ENCODE peak calls at places on chromosomes 3 and 15, in five cellular contexts. V, P, W, G and S are unnamed samples.

GRCh38 chr3:194640829-194641228 is 7.6 kb upstream of the TMEM44 start:
- DNase-seq in V (no peak), P (no peak), W (peak), G (no peak), S (no peak)

GRCh38 chr3:197490098-197490497 is 65.7 kb downstream of the BDH1 start:
- DNase-seq in V (no peak), P (peak), W (peak), G (peak), S (no peak)

GRCh38 chr3:72306800-72307341 is 521.9 kb upstream of the PROK2 start:
- DNase-seq in V (no peak), P (peak), W (peak), G (no peak), S (no peak)

GRCh38 chr3:132347095-132347494 is 29.9 kb downstream of the ACP3 start:
- DNase-seq in V (no peak), P (no peak), W (no peak), G (peak), S (no peak)

GRCh38 chr3:193243571-193243970 is 2.5 kb downstream of the PLAAT1 start:
- DNase-seq in V (no peak), P (no peak), W (no peak), G (no peak), S (no peak)

GRCh38 chr3:197742795-197743194 is 6.1 kb upstream of the RUBCN start:
- DNase-seq in V (no peak), P (no peak), W (no peak), G (no peak), S (no peak)

GRCh38 chr3:14329842-14330241 is 72.6 kb upstream of the SLC6A6 start:
- DNase-seq in V (no peak), P (no peak), W (no peak), G (no peak), S (no peak)

GRCh38 chr3:57226156-57226555 is 1.4 kb upstream of the APPL1 start:
- DNase-seq in V (no peak), P (no peak), W (no peak), G (no peak), S (no peak)

GRCh38 chr15:38226867-38227266 is 25.8 kb upstream of the SPRED1 start:
- DNase-seq in V (no peak), P (no peak), W (peak), G (no peak), S (no peak)

DNA sequence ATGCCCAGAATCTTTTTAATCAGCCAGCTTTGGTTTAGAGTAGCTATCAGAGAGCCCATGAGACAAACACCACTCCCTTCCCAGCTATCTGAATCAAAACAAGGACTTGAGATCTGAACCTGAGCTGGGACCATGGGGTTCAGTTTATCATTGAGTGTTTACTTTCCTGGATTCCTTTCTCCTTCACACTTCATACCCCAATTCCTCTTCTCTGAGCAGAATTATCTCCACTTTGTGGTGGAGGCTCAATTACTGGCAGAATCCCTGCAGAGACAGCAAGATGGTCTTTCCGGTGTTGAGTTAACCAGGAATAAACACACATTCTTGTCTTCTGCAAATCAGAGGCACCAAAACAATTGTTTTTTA is 102.4 kb downstream of the RPL22L1 start:
- DNase-seq in V (no peak), P (no peak), W (peak), G (no peak), S (no peak)
- H4K91ac ChIP-seq in V (no peak), P (no peak), W (no peak), G (no peak), S (no peak)

GRCh38 chr15:101017935-101018849 is 99.0 kb downstream of the LRRK1 start:
- DNase-seq in V (no peak), P (peak), W (no peak), G (no peak), S (no peak)
- H4K91ac ChIP-seq in V (no peak), P (no peak), W (no peak), G (no peak), S (no peak)

GRCh38 chr3:74614133-74614967 is at the start of gene CNTN3:
- DNase-seq in V (peak), P (peak), W (no peak), G (no peak), S (no peak)
- H4K91ac ChIP-seq in V (no peak), P (no peak), W (no peak), G (no peak), S (no peak)

DNA sequence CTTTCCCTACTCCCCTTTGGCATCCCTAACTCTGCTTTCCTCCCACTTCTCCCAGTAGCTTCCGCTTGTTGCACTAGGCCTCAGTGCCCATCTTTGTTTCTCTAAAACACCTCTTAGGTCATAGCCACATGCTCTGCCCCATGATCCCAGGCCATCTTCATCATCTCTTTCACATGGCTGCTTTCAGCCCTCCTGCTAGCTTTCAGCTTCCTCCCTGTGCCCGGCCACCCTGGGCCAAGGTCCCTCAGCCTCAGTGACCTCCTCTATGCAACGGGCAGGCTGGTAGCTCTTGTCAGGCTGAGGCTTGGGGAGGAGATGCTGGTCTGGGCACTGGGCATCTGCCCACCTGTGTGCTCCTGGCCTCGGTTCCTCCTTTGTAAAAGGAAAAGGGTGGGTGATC is 2.3 kb downstream of the PLEKHO2 start:
- DNase-seq in V (no peak), P (no peak), W (no peak), G (no peak), S (no peak)
- H4K91ac ChIP-seq in V (no peak), P (no peak), W (no peak), G (no peak), S (no peak)

GRCh38 chr15:36110659-36110993 is 468.8 kb upstream of the CDIN1 start:
- DNase-seq in V (no peak), P (no peak), W (no peak), G (no peak), S (no peak)

GRCh38 chr15:36109943-36110658 is 469.3 kb upstream of the CDIN1 start:
- DNase-seq in V (no peak), P (no peak), W (peak), G (no peak), S (no peak)

GRCh38 chr15:36108539-36108938 is 470.9 kb upstream of the CDIN1 start:
- DNase-seq in V (no peak), P (no peak), W (no peak), G (no peak), S (no peak)

GRCh38 chr15:36106640-36107335 is 472.6 kb upstream of the CDIN1 start:
- DNase-seq in V (no peak), P (no peak), W (no peak), G (no peak), S (no peak)
- H4K91ac ChIP-seq in V (no peak), P (no peak), W (no peak), G (no peak), S (no peak)

DNA sequence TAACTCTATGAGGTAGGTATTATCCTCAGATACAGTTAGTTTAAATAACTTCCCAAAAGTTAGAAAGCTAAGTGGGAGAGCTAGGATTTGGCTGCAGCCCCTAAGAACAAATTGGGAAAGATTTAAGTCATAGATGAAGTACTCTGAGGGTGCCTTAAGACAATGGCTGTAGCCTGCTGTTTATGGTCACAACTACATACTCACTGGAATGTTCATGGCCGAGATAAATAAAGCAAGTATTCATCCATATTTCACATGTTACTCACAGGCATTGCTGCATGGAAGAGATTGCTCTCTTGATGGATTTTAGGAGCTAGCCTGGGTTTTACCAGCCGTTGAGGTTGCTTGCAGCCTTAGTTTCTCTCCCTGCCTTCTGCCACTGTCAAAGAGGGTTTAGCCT is 145.0 kb downstream of the CMSS1 start:
- DNase-seq in V (no peak), P (no peak), W (peak), G (peak), S (no peak)
- H4K91ac ChIP-seq in V (no peak), P (no peak), W (no peak), G (no peak), S (no peak)